ENCODE peak calls at places on chromosome 18, in seven cellular contexts. B is CD8-positive, alpha-beta T cell; U is PC-9; R is mucosa of descending colon; K is right atrium auricular region; P is Panc1; V is psoas muscle. D is an unnamed sample.
A peak's percentile ranks its signal among the peaks of the same experiment; 100 is the strongest.

GRCh38 chr18:13424377-13424776 is 205.8 kb downstream of the LDLRAD4 start:
- DNase-seq in B (no peak), U (no peak), R (no peak), K (no peak), P (no peak), V (no peak), D (no peak)

GRCh38 chr18:48514786-48515185 is 24.0 kb upstream of the CTIF start:
- DNase-seq in B (no peak), U (no peak), R (no peak), K (no peak), P (no peak), V (no peak), D (no peak)

GRCh38 chr18:709771-710170 is 2.7 kb downstream of the ENOSF1 start:
- DNase-seq in B (no peak), U (no peak), R (no peak), K (peak; percentile 9), P (no peak), V (no peak), D (no peak)

GRCh38 chr18:26052497-26052896 is 37.9 kb downstream of the SS18 start:
- DNase-seq in B (no peak), U (no peak), R (no peak), K (no peak), P (no peak), V (no peak), D (no peak)

GRCh38 chr18:51184092-51184458 is 13.4 kb downstream of the MEX3C start:
- DNase-seq in B (no peak), U (no peak), R (no peak), K (no peak), P (no peak), V (no peak), D (no peak)

GRCh38 chr18:11136241-11136640 is 13.1 kb downstream of the PIEZO2 start:
- DNase-seq in B (no peak), U (no peak), R (no peak), K (no peak), P (no peak), V (no peak), D (no peak)

GRCh38 chr18:75456277-75456676 is 28.8 kb upstream of the SMIM21 start:
- DNase-seq in B (no peak), U (no peak), R (no peak), K (no peak), P (no peak), V (no peak), D (no peak)

GRCh38 chr18:13611058-13611615 is 115.2 kb downstream of the FAM210A start:
- DNase-seq in B (no peak), U (no peak), R (no peak), K (peak; percentile 80), P (no peak), V (peak; percentile 51), D (no peak)

GRCh38 chr18:9743200-9744016 is 35.3 kb downstream of the RAB31 start:
- DNase-seq in B (no peak), U (peak; percentile 94), R (no peak), K (no peak), P (peak; percentile 96), V (peak; percentile 39), D (no peak)

GRCh38 chr18:9987931-9988330 is 74.1 kb downstream of the VAPA start:
- DNase-seq in B (no peak), U (no peak), R (no peak), K (no peak), P (no peak), V (no peak), D (peak; percentile 43)

GRCh38 chr18:24380163-24380747 is 17.4 kb downstream of the OSBPL1A start:
- DNase-seq in B (no peak), U (no peak), R (no peak), K (no peak), P (no peak), V (no peak), D (no peak)

GRCh38 chr18:10557085-10557677 is 31.4 kb downstream of the NAPG start:
- DNase-seq in B (no peak), U (no peak), R (no peak), K (no peak), P (no peak), V (no peak), D (no peak)

GRCh38 chr18:10322408-10322807 is 132.0 kb upstream of the APCDD1 start:
- DNase-seq in B (no peak), U (no peak), R (no peak), K (no peak), P (no peak), V (no peak), D (no peak)

GRCh38 chr18:78982186-78982585 is 2.6 kb downstream of the SALL3 start:
- DNase-seq in B (no peak), U (no peak), R (no peak), K (no peak), P (no peak), V (no peak), D (no peak)

GRCh38 chr18:74573053-74573452 is 24.6 kb upstream of the ZNF407 start:
- DNase-seq in B (no peak), U (no peak), R (no peak), K (no peak), P (no peak), V (no peak), D (no peak)

GRCh38 chr18:58161659-58162058 is 117.6 kb downstream of the NEDD4L start:
- DNase-seq in B (no peak), U (no peak), R (no peak), K (peak; percentile 18), P (no peak), V (no peak), D (peak; percentile 27)

GRCh38 chr18:26813043-26813442 is 52.5 kb downstream of the AQP4 start:
- DNase-seq in B (no peak), U (no peak), R (peak; percentile 33), K (no peak), P (peak; percentile 46), V (no peak), D (no peak)

GRCh38 chr18:78133729-78134128 is 845.9 kb upstream of the SALL3 start:
- DNase-seq in B (no peak), U (no peak), R (no peak), K (peak; percentile 54), P (no peak), V (no peak), D (no peak)

GRCh38 chr18:32343634-32344033 is 127.0 kb downstream of the GAREM1 start:
- DNase-seq in B (no peak), U (no peak), R (no peak), K (no peak), P (no peak), V (peak; percentile 24), D (no peak)

GRCh38 chr18:49206717-49207116 is 253.7 kb downstream of the DYM start:
- DNase-seq in B (no peak), U (no peak), R (no peak), K (no peak), P (no peak), V (no peak), D (no peak)

GRCh38 chr18:23828426-23828825 is 139.2 kb downstream of the LAMA3 start:
- DNase-seq in B (peak; percentile 52), U (peak; percentile 25), R (no peak), K (no peak), P (no peak), V (no peak), D (no peak)

GRCh38 chr18:79575891-79576685 is 103.5 kb upstream of the CTDP1 start:
- DNase-seq in B (no peak), U (no peak), R (peak; percentile 32), K (no peak), P (no peak), V (peak; percentile 35), D (peak; percentile 76)

GRCh38 chr18:12007063-12007462 is 25.8 kb downstream of the IMPA2 start:
- DNase-seq in B (no peak), U (no peak), R (no peak), K (no peak), P (no peak), V (no peak), D (no peak)

GRCh38 chr18:39415471-39415870 is 1849.9 kb upstream of the CELF4 start:
- DNase-seq in B (no peak), U (no peak), R (no peak), K (no peak), P (no peak), V (no peak), D (no peak)

GRCh38 chr18:39419315-39419714 is 1853.7 kb upstream of the CELF4 start:
- DNase-seq in B (no peak), U (no peak), R (no peak), K (no peak), P (no peak), V (no peak), D (no peak)

GRCh38 chr18:39424261-39424660 is 1858.7 kb upstream of the CELF4 start:
- DNase-seq in B (no peak), U (no peak), R (no peak), K (no peak), P (no peak), V (no peak), D (no peak)

GRCh38 chr18:39425172-39425571 is 1859.6 kb upstream of the CELF4 start:
- DNase-seq in B (no peak), U (no peak), R (no peak), K (no peak), P (no peak), V (no peak), D (no peak)

GRCh38 chr18:39421319-39421718 is 1855.7 kb upstream of the CELF4 start:
- DNase-seq in B (no peak), U (no peak), R (no peak), K (no peak), P (no peak), V (no peak), D (no peak)
- H3K4me1 ChIP-seq in B (no peaks in the 10 kb centered on the region), U (no peaks in the 10 kb centered on the region), R (no peaks in the 10 kb centered on the region), K (no peaks in the 10 kb centered on the region), P (no peaks in the 10 kb centered on the region), V (no peaks in the 10 kb centered on the region), D (no peaks in the 10 kb centered on the region)

GRCh38 chr18:63890950-63891304 is 3.4 kb downstream of the SERPINB2 start:
- DNase-seq in B (no peak), U (no peak), R (no peak), K (no peak), P (no peak), V (no peak), D (no peak)
- TF ChIP-seq CTCF in B (no peak), U (peak; percentile 51), R (no peak), K (no peak), P (peak; percentile 42), V (no peak), D (no peak)

GRCh38 chr18:77101410-77102245 is 31.0 kb downstream of the MBP start:
- DNase-seq in B (peak; percentile 54), U (peak; percentile 85), R (peak; percentile 63), K (peak; percentile 95), P (peak; percentile 99), V (peak; percentile 92), D (peak; percentile 62)
- H3K4me1 ChIP-seq in B (peaks cover 94% of the 10 kb centered on the region), U (peaks cover 52% of the 10 kb centered on the region), R (peaks cover 13% of the 10 kb centered on the region), K (peaks cover 73% of the 10 kb centered on the region), P (peaks cover 91% of the 10 kb centered on the region), V (peaks cover 58% of the 10 kb centered on the region), D (no peaks in the 10 kb centered on the region)

GRCh38 chr18:66141716-66142115 is 390.9 kb downstream of the CDH7 start:
- DNase-seq in B (no peak), U (no peak), R (no peak), K (no peak), P (no peak), V (no peak), D (no peak)

GRCh38 chr18:66136039-66136438 is 385.2 kb downstream of the CDH7 start:
- DNase-seq in B (no peak), U (no peak), R (no peak), K (no peak), P (no peak), V (no peak), D (no peak)

GRCh38 chr18:66143029-66143428 is 392.2 kb downstream of the CDH7 start:
- DNase-seq in B (no peak), U (no peak), R (no peak), K (no peak), P (no peak), V (no peak), D (no peak)

GRCh38 chr18:66138642-66139041 is 387.8 kb downstream of the CDH7 start:
- DNase-seq in B (no peak), U (no peak), R (no peak), K (no peak), P (no peak), V (no peak), D (no peak)
- TF ChIP-seq CTCF in B (no peak), U (no peak), R (no peak), K (no peak), P (no peak), V (no peak), D (no peak)